ENCODE peak calls at places on chromosome 12, in six cellular contexts. V, Z, L, D, F and P are unnamed samples.

GRCh38 chr12:126551882-126552281 is 1486.6 kb downstream of the AACS start:
- DNase-seq in V (no peak), Z (no peak), L (no peak), D (no peak), F (no peak), P (no peak)

GRCh38 chr12:65643595-65644386 is 180.5 kb upstream of the HMGA2 start:
- DNase-seq in V (no peak), Z (no peak), L (no peak), D (no peak), F (no peak), P (no peak)

GRCh38 chr12:7019043-7019569 is 830 bp upstream of the LPCAT3 start:
- DNase-seq in V (no peak), Z (no peak), L (no peak), D (no peak), F (no peak), P (no peak)

GRCh38 chr12:101924647-101925046 is 47.3 kb downstream of the DRAM1 start:
- DNase-seq in V (no peak), Z (peak; percentile 52), L (peak; percentile 93), D (no peak), F (no peak), P (no peak)

GRCh38 chr12:82867782-82868505 is 181.2 kb downstream of the TMTC2 start:
- DNase-seq in V (no peak), Z (no peak), L (no peak), D (no peak), F (no peak), P (no peak)

GRCh38 chr12:1531654-1532366 is 62.6 kb downstream of the FBXL14 start:
- DNase-seq in V (no peak), Z (no peak), L (no peak), D (peak; percentile 57), F (no peak), P (no peak)

GRCh38 chr12:79934309-79935020 is 432 bp downstream of the PPP1R12A start:
- DNase-seq in V (no peak), Z (peak; percentile 67), L (peak; percentile 54), D (no peak), F (peak; percentile 17), P (no peak)

GRCh38 chr12:50986961-50987737 is 34.8 kb downstream of the HIGD1C start:
- DNase-seq in V (peak; percentile 15), Z (peak; percentile 44), L (peak; percentile 42), D (no peak), F (peak; percentile 46), P (peak; percentile 47)

GRCh38 chr12:123099556-123100192 is 51.2 kb downstream of the PITPNM2 start:
- DNase-seq in V (no peak), Z (peak; percentile 57), L (no peak), D (no peak), F (no peak), P (no peak)

GRCh38 chr12:113954547-113954946 is 11.6 kb downstream of the RBM19 start:
- DNase-seq in V (no peak), Z (no peak), L (no peak), D (no peak), F (no peak), P (no peak)

GRCh38 chr12:94951071-94951639 is 52.3 kb downstream of the NDUFA12 start:
- DNase-seq in V (no peak), Z (peak; percentile 51), L (peak; percentile 20), D (no peak), F (no peak), P (no peak)

GRCh38 chr12:123660328-123660727 is 10.6 kb upstream of the TCTN2 start:
- DNase-seq in V (no peak), Z (no peak), L (no peak), D (no peak), F (no peak), P (no peak)

GRCh38 chr12:91993287-91994028 is 152.2 kb downstream of the BTG1 start:
- DNase-seq in V (no peak), Z (no peak), L (no peak), D (no peak), F (no peak), P (no peak)

GRCh38 chr12:122104844-122105243 is 26.3 kb downstream of the MLXIP start:
- DNase-seq in V (no peak), Z (no peak), L (no peak), D (no peak), F (no peak), P (no peak)

GRCh38 chr12:84911331-84912190 is 1.0 kb downstream of the SLC6A15 start:
- DNase-seq in V (no peak), Z (peak; percentile 77), L (no peak), D (no peak), F (no peak), P (peak; percentile 80)

GRCh38 chr12:109804820-109805761 is 28.1 kb downstream of the TRPV4 start:
- DNase-seq in V (peak; percentile 15), Z (peak; percentile 89), L (peak; percentile 90), D (no peak), F (peak; percentile 45), P (peak; percentile 71)

GRCh38 chr12:123139926-123140674 is 10.8 kb downstream of the PITPNM2 start:
- DNase-seq in V (no peak), Z (no peak), L (peak; percentile 50), D (no peak), F (peak; percentile 61), P (no peak)

GRCh38 chr12:82090188-82090587 is 268.0 kb downstream of the CCDC59 start:
- DNase-seq in V (no peak), Z (no peak), L (no peak), D (no peak), F (no peak), P (no peak)

GRCh38 chr12:39875721-39876120 is 230.2 kb downstream of the SLC2A13 start:
- DNase-seq in V (no peak), Z (no peak), L (no peak), D (no peak), F (no peak), P (no peak)

GRCh38 chr12:48695859-48696258 is 13.8 kb upstream of the KANSL2 start:
- DNase-seq in V (no peak), Z (no peak), L (no peak), D (no peak), F (no peak), P (no peak)
- TF ChIP-seq JUND in V (no peak), Z (no peak), L (no peak), D (no peak), F (no peak), P (no peak)

GRCh38 chr12:120466560-120467315 is 2.8 kb downstream of the SRSF9 start:
- DNase-seq in V (peak; percentile 34), Z (peak; percentile 16), L (no peak), D (no peak), F (peak; percentile 27), P (peak; percentile 71)
- TF ChIP-seq JUND in V (no peak), Z (no peak), L (no peak), D (no peak), F (no peak), P (no peak)

DNA sequence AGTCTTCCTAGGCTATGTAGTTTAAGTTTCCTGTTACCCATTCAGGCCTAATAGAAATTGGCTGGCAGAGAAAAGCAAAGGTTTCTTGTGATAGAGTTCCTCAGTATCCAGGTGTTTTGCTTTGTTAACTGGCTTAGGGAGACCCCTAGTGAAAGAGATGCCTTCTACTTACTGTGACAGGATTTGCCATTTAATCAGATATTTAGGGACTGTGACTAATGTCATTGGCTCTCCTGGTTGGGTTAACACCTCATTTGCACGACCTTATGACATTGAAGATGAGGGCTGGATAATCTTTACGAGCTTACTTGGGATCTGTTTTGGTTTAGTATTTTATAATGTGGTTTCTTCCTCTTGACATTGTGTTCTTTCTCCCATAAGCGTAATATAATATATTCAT is 5.8 kb downstream of the MON2 start:
- DNase-seq in V (no peak), Z (no peak), L (peak; percentile 21), D (no peak), F (no peak), P (no peak)
- TF ChIP-seq JUND in V (no peak), Z (no peak), L (no peak), D (no peak), F (no peak), P (no peak)

DNA sequence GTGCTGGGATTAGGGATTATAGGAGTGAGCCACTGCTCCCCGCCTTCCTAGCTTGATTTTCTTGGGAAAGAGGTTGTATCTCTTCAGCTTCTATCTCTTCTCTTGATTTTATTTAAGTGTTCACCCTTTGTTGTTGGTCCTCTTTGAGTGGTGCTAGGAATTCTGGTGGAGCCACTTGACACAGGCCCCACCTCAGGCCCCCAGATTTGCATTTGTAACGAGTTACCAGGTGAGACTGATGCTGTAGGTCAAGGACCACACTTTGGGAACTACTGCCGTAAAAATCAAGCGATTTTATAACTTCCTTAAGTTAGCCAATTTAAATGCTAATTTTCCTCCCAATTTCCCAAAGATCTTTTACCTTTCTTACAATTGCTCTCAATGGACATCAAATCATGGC is 26.3 kb downstream of the SRGAP1 start:
- DNase-seq in V (no peak), Z (no peak), L (no peak), D (no peak), F (no peak), P (no peak)
- TF ChIP-seq JUND in V (no peak), Z (no peak), L (no peak), D (no peak), F (no peak), P (no peak)

GRCh38 chr12:90061834-90062233 is 353.2 kb upstream of the ATP2B1 start:
- DNase-seq in V (no peak), Z (no peak), L (no peak), D (no peak), F (no peak), P (no peak)

GRCh38 chr12:90062799-90063198 is 354.2 kb upstream of the ATP2B1 start:
- DNase-seq in V (peak; percentile 21), Z (no peak), L (no peak), D (no peak), F (peak; percentile 5), P (no peak)

GRCh38 chr12:90067791-90068190 is 359.2 kb upstream of the ATP2B1 start:
- DNase-seq in V (no peak), Z (no peak), L (no peak), D (no peak), F (no peak), P (no peak)

GRCh38 chr12:90064759-90065158 is 356.1 kb upstream of the ATP2B1 start:
- DNase-seq in V (no peak), Z (no peak), L (no peak), D (no peak), F (no peak), P (no peak)

GRCh38 chr12:90065301-90065801 is 356.7 kb upstream of the ATP2B1 start:
- DNase-seq in V (no peak), Z (no peak), L (no peak), D (no peak), F (no peak), P (no peak)
- TF ChIP-seq JUND in V (no peak), Z (no peak), L (no peak), D (no peak), F (no peak), P (no peak)

GRCh38 chr12:130992448-130992847 is 38.7 kb downstream of the ADGRD1 start:
- DNase-seq in V (no peak), Z (no peak), L (no peak), D (no peak), F (no peak), P (no peak)
- TF ChIP-seq JUND in V (no peak), Z (no peak), L (no peak), D (no peak), F (no peak), P (no peak)